ENCODE peak calls at places on chromosomes 4 and X, in seven cellular contexts. T, X, M, G, S, E and Z are unnamed samples.

GRCh38 chrX:47321386-47321785 is 49.0 kb upstream of the ZNF157 start:
- DNase-seq in T (no peak), X (no peak), M (no peak), G (peak), S (peak), E (no peak), Z (no peak)

GRCh38 chrX:74242050-74242449 is 61.9 kb upstream of the ZCCHC13 start:
- DNase-seq in T (no peak), X (no peak), M (peak), G (no peak), S (peak), E (no peak), Z (peak)

GRCh38 chr4:167779280-167779679 is 313.1 kb upstream of the ANXA10 start:
- DNase-seq in T (no peak), X (no peak), M (no peak), G (no peak), S (no peak), E (no peak), Z (no peak)

GRCh38 chr4:120043828-120044227 is 22.8 kb downstream of the MAD2L1 start:
- DNase-seq in T (no peak), X (no peak), M (no peak), G (no peak), S (no peak), E (no peak), Z (no peak)

GRCh38 chr4:90142091-90142490 is 14.9 kb downstream of the CCSER1 start:
- DNase-seq in T (no peak), X (no peak), M (no peak), G (no peak), S (no peak), E (no peak), Z (no peak)

GRCh38 chrX:68261060-68261672 is 172.1 kb downstream of the OPHN1 start:
- DNase-seq in T (no peak), X (no peak), M (peak), G (no peak), S (peak), E (no peak), Z (no peak)

GRCh38 chrX:150508461-150509367 is 59.7 kb upstream of the MTM1 start:
- DNase-seq in T (no peak), X (no peak), M (no peak), G (peak), S (peak), E (no peak), Z (no peak)

GRCh38 chrX:39773923-39774803 is 323.6 kb downstream of the BCOR start:
- DNase-seq in T (peak), X (no peak), M (no peak), G (no peak), S (peak), E (no peak), Z (no peak)

GRCh38 chrX:69152398-69152797 is 12.9 kb downstream of the PJA1 start:
- DNase-seq in T (no peak), X (no peak), M (peak), G (no peak), S (no peak), E (peak), Z (no peak)

GRCh38 chr4:129526812-129527211 is 430.9 kb downstream of the C4orf33 start:
- DNase-seq in T (no peak), X (no peak), M (no peak), G (no peak), S (peak), E (no peak), Z (no peak)

GRCh38 chr4:1057403-1057745 is 45.9 kb downstream of the FGFRL1 start:
- DNase-seq in T (no peak), X (no peak), M (no peak), G (no peak), S (no peak), E (no peak), Z (no peak)

GRCh38 chrX:31117195-31117594 is 45.4 kb upstream of the FTHL17 start:
- DNase-seq in T (no peak), X (no peak), M (no peak), G (no peak), S (no peak), E (no peak), Z (no peak)
- TF ChIP-seq CTCF in T (no peak), X (no peak), M (no peak), G (no peak), S (no peak), E (no peak), Z (no peak)

DNA sequence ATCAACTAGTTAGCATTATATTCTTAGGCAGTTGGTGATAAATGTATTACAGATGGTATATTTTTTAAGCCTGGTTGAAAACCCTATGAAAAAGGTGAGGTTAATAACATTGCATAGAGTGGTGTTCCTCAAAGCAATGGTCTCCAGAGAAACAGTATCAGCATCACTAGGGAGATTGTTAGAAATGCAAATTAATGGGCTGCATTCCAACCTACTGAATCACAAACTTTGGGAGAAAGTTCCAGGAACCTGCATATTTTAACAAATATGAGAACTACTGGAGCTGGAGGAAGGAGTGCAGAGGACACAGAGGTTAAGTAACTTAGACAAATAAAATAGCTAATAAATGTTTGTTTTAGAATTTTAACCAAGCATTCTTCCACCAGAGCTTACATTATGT is 166.9 kb upstream of the PCDH10 start:
- DNase-seq in T (no peak), X (no peak), M (no peak), G (no peak), S (peak), E (no peak), Z (no peak)
- TF ChIP-seq CTCF in T (no peak), X (no peak), M (no peak), G (no peak), S (no peak), E (no peak), Z (no peak)

GRCh38 chrX:10404435-10404834 is 215.9 kb downstream of the MID1 start:
- DNase-seq in T (no peak), X (peak), M (no peak), G (no peak), S (peak), E (no peak), Z (peak)

GRCh38 chrX:10399152-10399741 is 221.1 kb downstream of the MID1 start:
- DNase-seq in T (no peak), X (no peak), M (no peak), G (no peak), S (no peak), E (no peak), Z (no peak)

GRCh38 chrX:10397349-10397748 is 223.0 kb downstream of the MID1 start:
- DNase-seq in T (no peak), X (no peak), M (no peak), G (no peak), S (no peak), E (no peak), Z (no peak)

GRCh38 chrX:10398271-10398670 is 222.1 kb downstream of the MID1 start:
- DNase-seq in T (no peak), X (no peak), M (no peak), G (no peak), S (no peak), E (no peak), Z (no peak)

DNA sequence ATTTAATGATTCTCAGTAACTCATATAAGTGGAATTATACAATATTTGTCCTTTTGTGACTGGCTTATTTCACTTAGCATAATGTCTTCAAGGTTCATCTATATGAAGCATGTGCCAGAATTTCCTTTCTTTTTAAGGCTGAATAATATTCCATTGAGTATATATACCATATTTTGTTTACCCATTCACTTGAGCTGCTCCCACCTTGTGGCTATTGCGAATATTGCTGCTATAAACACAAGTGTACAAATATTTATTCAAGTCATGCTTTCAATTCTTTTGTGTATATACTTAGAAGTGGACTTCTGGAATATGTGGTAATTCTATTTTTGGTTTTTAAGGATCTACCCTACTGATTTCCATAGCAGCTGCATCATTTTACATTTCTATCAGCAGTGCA is 219.1 kb downstream of the MID1 start:
- DNase-seq in T (no peak), X (no peak), M (no peak), G (no peak), S (no peak), E (no peak), Z (no peak)
- TF ChIP-seq CTCF in T (no peak), X (peak), M (peak), G (no peak), S (no peak), E (no peak), Z (no peak)

GRCh38 chrX:103845165-103845653 is 13.2 kb upstream of the RAB9B start:
- DNase-seq in T (peak), X (peak), M (peak), G (peak), S (peak), E (no peak), Z (peak)
- TF ChIP-seq CTCF in T (peak), X (peak), M (peak), G (peak), S (peak), E (peak), Z (peak)

GRCh38 chr4:106369456-106370060 is 980 bp upstream of the GIMD1 start:
- DNase-seq in T (no peak), X (peak), M (peak), G (no peak), S (peak), E (no peak), Z (peak)
- TF ChIP-seq CTCF in T (peak), X (peak), M (peak), G (peak), S (peak), E (peak), Z (peak)

DNA sequence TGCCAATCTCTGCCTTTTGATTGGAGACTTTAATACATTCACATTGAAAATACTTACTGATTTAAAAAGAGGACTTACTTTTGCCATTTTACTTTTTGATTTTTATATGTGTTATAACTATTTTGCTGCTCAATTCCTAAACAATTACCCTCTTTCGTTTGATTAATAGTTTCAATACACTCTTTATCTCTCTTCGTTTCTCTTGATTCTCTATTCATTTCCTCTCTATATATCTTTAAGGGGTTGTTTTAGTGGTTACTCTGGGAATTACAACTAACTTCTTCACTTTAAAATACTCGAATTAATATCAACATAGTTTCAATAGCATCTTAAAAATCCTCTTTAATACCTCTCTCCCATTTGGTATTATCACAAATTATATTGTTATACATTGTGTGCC is 116.6 kb downstream of the PTCHD1 start:
- DNase-seq in T (no peak), X (no peak), M (no peak), G (no peak), S (no peak), E (no peak), Z (no peak)
- TF ChIP-seq CTCF in T (no peak), X (no peak), M (peak), G (no peak), S (no peak), E (no peak), Z (no peak)